ENCODE peak calls at places on chromosomes 12 and 14, in five cellular contexts. D, Y, I, B and L are unnamed samples.

GRCh38 chr12:113467514-113468364 is 3.9 kb downstream of the LHX5 start:
- DNase-seq in Y (no peak), D (peak; percentile 14), B (no peak), I (no peak), L (peak; percentile 33)

GRCh38 chr14:99562848-99563748 is 40.9 kb downstream of the CCDC85C start:
- DNase-seq in D (peak; percentile 96), B (peak; percentile 95), I (peak; percentile 78), Y (no peak), L (no peak)

GRCh38 chr12:113359939-113360748 is 1.8 kb downstream of the PLBD2 start:
- DNase-seq in Y (no peak), D (no peak), B (no peak), I (no peak), L (no peak)

GRCh38 chr12:27969901-27970390 is 2.6 kb downstream of the PTHLH start:
- DNase-seq in I (no peak), Y (no peak), B (peak; percentile 72), D (peak; percentile 75), L (peak; percentile 79)

GRCh38 chr14:87483651-87484260 is 509.2 kb downstream of the GALC start:
- DNase-seq in I (no peak), Y (no peak), D (no peak), B (peak; percentile 55), L (no peak)

GRCh38 chr14:100466111-100466856 is 120.9 kb downstream of the BEGAIN start:
- DNase-seq in B (no peak), I (no peak), Y (no peak), D (no peak), L (no peak)

GRCh38 chr14:105152794-105153241 is 15.8 kb downstream of the JAG2 start:
- DNase-seq in Y (no peak), D (no peak), I (no peak), B (no peak), L (no peak)

GRCh38 chr12:45909041-45909713 is 81.2 kb downstream of the SCAF11 start:
- DNase-seq in Y (no peak), I (no peak), D (no peak), B (no peak), L (no peak)

GRCh38 chr14:104143521-104144452 is 5.4 kb downstream of the KIF26A start:
- DNase-seq in Y (no peak), B (peak; percentile 38), I (peak; percentile 38), D (no peak), L (no peak)

GRCh38 chr12:94287245-94287628 is 138.9 kb downstream of the PLXNC1 start:
- DNase-seq in D (no peak), Y (no peak), B (no peak), I (no peak), L (no peak)

GRCh38 chr12:29700761-29701481 is 82.8 kb downstream of the TMTC1 start:
- DNase-seq in Y (no peak), I (no peak), D (no peak), B (no peak), L (no peak)

GRCh38 chr12:89225401-89225800 is 126.9 kb downstream of the DUSP6 start:
- DNase-seq in I (no peak), D (no peak), Y (no peak), B (no peak), L (peak; percentile 9)

GRCh38 chr14:21264025-21264801 is 5.0 kb downstream of the HNRNPC start:
- DNase-seq in Y (no peak), B (no peak), D (no peak), I (no peak), L (peak; percentile 67)

GRCh38 chr12:97503073-97503472 is 40.5 kb downstream of the RMST start:
- DNase-seq in D (no peak), B (no peak), I (no peak), Y (no peak), L (no peak)

GRCh38 chr12:114747156-114747555 is 63.2 kb upstream of the TBX3 start:
- DNase-seq in Y (no peak), B (no peak), I (no peak), D (no peak), L (no peak)

GRCh38 chr12:55671746-55672145 is 35.1 kb downstream of the OR10P1 start:
- DNase-seq in B (no peak), Y (no peak), I (no peak), D (no peak), L (no peak)

GRCh38 chr12:82329508-82329907 is 28.7 kb downstream of the CCDC59 start:
- DNase-seq in B (no peak), I (no peak), Y (no peak), D (no peak), L (no peak)

GRCh38 chr12:2318286-2318685 is 265.5 kb downstream of the CACNA1C start:
- DNase-seq in B (no peak), Y (no peak), D (no peak), I (no peak), L (no peak)

GRCh38 chr12:13164859-13165577 is 31.5 kb upstream of the EMP1 start:
- DNase-seq in B (no peak), D (no peak), I (no peak), Y (no peak), L (no peak)

GRCh38 chr12:6868211-6869048 is 1.1 kb downstream of the TPI1 start:
- DNase-seq in I (no peak), Y (peak; percentile 55), D (no peak), B (no peak), L (no peak)

GRCh38 chr12:6866920-6867406 is 368 bp upstream of the TPI1 start:
- DNase-seq in B (peak; percentile 38), I (no peak), D (no peak), Y (no peak), L (no peak)

GRCh38 chr12:6867407-6868210 is at the start of gene TPI1:
- DNase-seq in B (peak; percentile 87), Y (peak; percentile 79), D (peak; percentile 89), I (peak; percentile 86), L (peak; percentile 98)

GRCh38 chr12:6863586-6864321 is 3.6 kb upstream of the TPI1 start:
- DNase-seq in B (no peak), D (no peak), I (no peak), Y (no peak), L (no peak)

DNA sequence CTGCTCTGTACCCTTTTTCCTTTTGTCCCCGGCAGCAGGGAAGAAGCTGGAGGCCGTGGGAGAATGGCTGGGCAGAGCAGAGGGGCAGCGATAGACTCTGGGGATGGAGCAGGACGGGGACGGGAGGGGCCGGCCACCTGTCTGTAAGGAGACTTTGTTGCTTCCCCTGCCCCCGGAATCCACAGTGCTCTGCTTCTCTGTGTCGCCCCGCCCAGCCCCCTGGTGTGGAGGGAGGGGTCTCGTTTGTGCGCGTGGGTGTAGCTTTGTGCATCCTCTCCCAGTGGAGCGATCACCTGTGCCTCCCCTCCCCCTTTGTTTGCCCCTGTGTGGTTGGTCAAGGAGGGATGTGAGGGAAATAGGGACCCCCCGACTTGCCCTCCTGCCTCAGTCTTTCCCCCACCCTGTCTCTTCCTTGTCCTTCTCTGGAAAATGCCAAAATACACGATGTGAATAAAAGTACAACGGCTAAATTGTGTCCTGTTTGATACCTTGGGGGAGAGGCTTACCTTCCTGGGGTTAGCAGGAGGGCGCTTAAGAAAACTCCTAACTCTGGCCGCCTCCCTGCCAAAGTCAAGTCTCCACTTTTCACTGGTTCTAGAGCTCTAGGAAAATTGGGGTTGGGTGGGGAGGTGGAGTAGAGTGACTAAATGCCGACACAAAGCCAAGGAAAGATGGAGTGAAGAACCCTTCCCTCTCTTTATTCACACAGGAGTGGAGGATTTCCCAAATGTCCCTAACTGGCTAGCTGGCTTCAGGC is 990 bp upstream of the TPI1 start:
- DNase-seq in D (no peak), I (no peak), B (no peak), Y (no peak), L (no peak)
- TF ChIP-seq CTCF in D (no peak), I (no peak), B (no peak), Y (no peak), L (no peak)

GRCh38 chr14:71208702-71209357 is 301.6 kb downstream of the PCNX1 start:
- DNase-seq in I (no peak), D (no peak), Y (no peak), B (no peak), L (no peak)
- TF ChIP-seq CTCF in I (no peak), D (no peak), Y (peak; percentile 64), B (no peak), L (no peak)

DNA sequence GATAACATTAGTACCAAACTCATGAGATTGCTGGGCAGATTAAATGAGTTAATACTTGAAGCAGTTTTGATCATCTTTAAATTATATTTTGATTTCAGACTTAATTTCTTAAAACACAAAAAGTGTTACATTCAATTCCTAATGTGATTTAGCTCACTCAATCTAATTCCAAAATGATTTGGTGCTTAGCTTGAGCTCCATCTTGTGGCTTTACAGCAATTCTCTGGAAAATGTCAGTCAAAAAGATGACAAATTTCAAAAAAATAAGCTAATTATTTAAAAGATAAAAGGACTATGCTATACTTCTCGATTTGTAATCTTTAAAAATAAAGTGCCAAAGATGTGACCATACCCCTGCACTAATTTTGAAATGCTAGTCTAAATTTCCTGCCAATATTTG is 10.1 kb downstream of the LLPH start:
- DNase-seq in B (no peak), I (no peak), D (no peak), Y (no peak), L (no peak)
- TF ChIP-seq CTCF in B (no peak), I (no peak), D (no peak), Y (peak; percentile 33), L (no peak)

GRCh38 chr14:35337074-35337556 is 44.9 kb downstream of the PSMA6 start:
- DNase-seq in I (no peak), B (no peak), Y (no peak), D (no peak), L (no peak)
- TF ChIP-seq CTCF in I (no peak), B (no peak), Y (no peak), D (no peak), L (no peak)

GRCh38 chr12:131091976-131092691 is 138.4 kb downstream of the ADGRD1 start:
- DNase-seq in D (no peak), I (peak; percentile 35), Y (no peak), B (no peak), L (no peak)

GRCh38 chr12:131094831-131095805 is 141.4 kb downstream of the ADGRD1 start:
- DNase-seq in I (peak; percentile 13), Y (no peak), D (no peak), B (no peak), L (no peak)

GRCh38 chr12:131095826-131096680 is 142.3 kb downstream of the ADGRD1 start:
- DNase-seq in B (no peak), D (no peak), Y (no peak), I (no peak), L (no peak)

GRCh38 chr12:131092911-131093901 is 139.5 kb downstream of the ADGRD1 start:
- DNase-seq in I (peak; percentile 21), D (no peak), Y (peak; percentile 17), B (no peak), L (peak; percentile 81)

GRCh38 chr12:131093971-131094830 is 140.5 kb downstream of the ADGRD1 start:
- DNase-seq in Y (no peak), D (no peak), I (peak; percentile 27), B (no peak), L (no peak)
- TF ChIP-seq CTCF in Y (no peak), D (no peak), I (no peak), B (no peak), L (no peak)

GRCh38 chr14:32009636-32010560 is 67.2 kb upstream of the ARHGAP5 start:
- DNase-seq in Y (no peak), I (no peak), D (no peak), B (no peak), L (no peak)
- TF ChIP-seq CTCF in Y (no peak), I (no peak), D (no peak), B (no peak), L (no peak)

GRCh38 chr14:44448816-44449411 is 58.2 kb downstream of the FSCB start:
- DNase-seq in B (no peak), I (no peak), D (no peak), Y (no peak), L (no peak)

GRCh38 chr14:44449694-44450093 is 57.4 kb downstream of the FSCB start:
- DNase-seq in D (no peak), B (no peak), Y (no peak), I (no peak), L (no peak)

GRCh38 chr14:44453433-44454171 is 53.5 kb downstream of the FSCB start:
- DNase-seq in Y (no peak), B (no peak), D (no peak), I (no peak), L (no peak)
- TF ChIP-seq CTCF in Y (no peak), B (no peak), D (no peak), I (no peak), L (no peak)